ENCODE peak calls at places on chromosomes 2 and 18, in six cellular contexts. C is endodermal cell, W is Karpas-422, Q is DND-41, J is mammary epithelial cell, X is HCT116. B is an unnamed sample.

GRCh38 chr2:158189526-158189925 is 87.8 kb downstream of the UPP2 start:
- DNase-seq in C (no peak), W (no peak), Q (no peak), J (no peak), X (no peak), B (no peak)

GRCh38 chr2:6343076-6343475 is 522.6 kb downstream of the CMPK2 start:
- DNase-seq in C (no peak), W (peak), Q (no peak), J (no peak), X (no peak), B (no peak)

GRCh38 chr2:23625726-23626125 is 240.7 kb downstream of the KLHL29 start:
- DNase-seq in C (no peak), W (no peak), Q (no peak), J (no peak), X (no peak), B (no peak)

GRCh38 chr18:25097119-25098114 is 254.5 kb downstream of the ZNF521 start:
- DNase-seq in C (no peak), W (no peak), Q (no peak), J (no peak), X (no peak), B (no peak)

GRCh38 chr18:58997811-58998337 is 133.2 kb downstream of the ZNF532 start:
- DNase-seq in C (no peak), W (no peak), Q (no peak), J (peak), X (no peak), B (no peak)

GRCh38 chr2:152710713-152711112 is 6.5 kb downstream of the PRPF40A start:
- DNase-seq in C (no peak), W (no peak), Q (no peak), J (no peak), X (no peak), B (no peak)

GRCh38 chr2:29224693-29225551 is 109.7 kb downstream of the CLIP4 start:
- DNase-seq in C (no peak), W (no peak), Q (no peak), J (no peak), X (no peak), B (no peak)

GRCh38 chr2:147442766-147443165 is 402.1 kb upstream of the ACVR2A start:
- DNase-seq in C (no peak), W (no peak), Q (no peak), J (no peak), X (no peak), B (no peak)

GRCh38 chr2:239537633-239538356 is 137.0 kb upstream of the HDAC4 start:
- DNase-seq in C (no peak), W (no peak), Q (no peak), J (no peak), X (no peak), B (no peak)

GRCh38 chr2:23757686-23758433 is 169.1 kb downstream of the ATAD2B start:
- DNase-seq in C (no peak), W (no peak), Q (no peak), J (peak), X (peak), B (peak)

GRCh38 chr2:234406085-234406484 is 90.8 kb downstream of the ARL4C start:
- DNase-seq in C (no peak), W (no peak), Q (no peak), J (no peak), X (no peak), B (no peak)

GRCh38 chr2:238853724-238854123 is 5.8 kb downstream of the TWIST2 start:
- DNase-seq in C (no peak), W (no peak), Q (no peak), J (no peak), X (no peak), B (no peak)

GRCh38 chr2:240435457-240435954 is at the start of gene GPC1:
- DNase-seq in C (peak), W (peak), Q (no peak), J (peak), X (peak), B (peak)

GRCh38 chr2:176584333-176584732 is 315.1 kb downstream of the MTX2 start:
- DNase-seq in C (no peak), W (no peak), Q (no peak), J (peak), X (no peak), B (no peak)

GRCh38 chr2:139946690-139947089 is 1166.5 kb upstream of the NXPH2 start:
- DNase-seq in C (peak), W (no peak), Q (no peak), J (no peak), X (peak), B (no peak)

GRCh38 chr2:178514664-178515063 is 34.4 kb downstream of the PLEKHA3 start:
- DNase-seq in C (no peak), W (no peak), Q (no peak), J (peak), X (no peak), B (no peak)

GRCh38 chr2:8692783-8693768 is 11.2 kb downstream of the ID2 start:
- DNase-seq in C (peak), W (peak), Q (no peak), J (peak), X (no peak), B (no peak)

GRCh38 chr2:5057895-5058294 is 634.3 kb upstream of the SOX11 start:
- DNase-seq in C (no peak), W (no peak), Q (no peak), J (no peak), X (no peak), B (no peak)

GRCh38 chr2:218294430-218294999 is 2.2 kb upstream of the TMBIM1 start:
- DNase-seq in C (no peak), W (no peak), Q (no peak), J (no peak), X (no peak), B (peak)
- H3K27ac ChIP-seq in C (no peak), W (no peak), Q (no peak), J (peak), X (no peak), B (peak)

GRCh38 chr2:241733391-241734207 is 831 bp upstream of the D2HGDH start:
- DNase-seq in C (no peak), W (peak), Q (no peak), J (peak), X (no peak), B (peak)
- H3K9ac ChIP-seq in C (no peak), W (peak), Q (peak), J (no peak), X (peak), B (no peak)

GRCh38 chr2:196277002-196277401 is 105.6 kb upstream of the STK17B start:
- DNase-seq in C (no peak), W (peak), Q (no peak), J (peak), X (no peak), B (no peak)

GRCh38 chr2:196275646-196276352 is 104.4 kb upstream of the STK17B start:
- DNase-seq in C (no peak), W (peak), Q (peak), J (no peak), X (no peak), B (peak)

GRCh38 chr2:196271786-196272185 is 100.4 kb upstream of the STK17B start:
- DNase-seq in C (no peak), W (no peak), Q (no peak), J (no peak), X (no peak), B (no peak)

GRCh38 chr2:196276421-196276820 is 105.0 kb upstream of the STK17B start:
- DNase-seq in C (no peak), W (peak), Q (no peak), J (no peak), X (no peak), B (no peak)

GRCh38 chr2:196274387-196274809 is 103.0 kb upstream of the STK17B start:
- DNase-seq in C (no peak), W (peak), Q (peak), J (peak), X (no peak), B (no peak)
- H3K27ac ChIP-seq in C (no peak), W (peak), Q (peak), J (no peak), X (no peak), B (no peak)

GRCh38 chr2:10720983-10721343 is 467 bp upstream of the ATP6V1C2 start:
- DNase-seq in C (peak), W (no peak), Q (no peak), J (no peak), X (no peak), B (no peak)
- H3K9ac ChIP-seq in C (no peak), W (no peak), Q (no peak), J (no peak), X (no peak), B (no peak)

DNA sequence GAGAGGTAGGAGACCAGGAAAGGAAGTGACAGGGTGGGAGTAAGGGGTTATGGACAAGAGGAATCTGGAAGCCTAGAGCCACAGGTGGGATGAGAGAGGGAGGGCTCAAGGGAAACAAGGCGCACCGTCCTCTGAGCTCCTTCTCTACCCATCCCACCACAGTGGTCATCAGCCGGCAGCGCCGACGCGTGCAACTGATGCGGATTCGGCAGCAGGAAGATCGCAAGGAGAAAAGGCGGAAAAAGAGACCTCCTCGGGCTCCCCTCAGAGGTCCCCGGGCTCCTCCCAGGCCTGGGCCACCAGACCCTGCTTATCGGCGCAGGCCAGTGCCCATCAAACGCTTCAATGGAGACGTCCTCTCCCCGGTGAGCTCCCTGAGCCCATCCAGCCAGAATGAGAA is 5.2 kb downstream of the TMEM198 start:
- DNase-seq in C (no peak), W (no peak), Q (no peak), J (no peak), X (no peak), B (no peak)
- H3K27ac ChIP-seq in C (no peak), W (no peak), Q (no peak), J (no peak), X (no peak), B (no peak)

GRCh38 chr18:35603528-35603927 is 22.0 kb downstream of the GALNT1 start:
- DNase-seq in C (no peak), W (no peak), Q (no peak), J (no peak), X (no peak), B (no peak)
- H3K9ac ChIP-seq in C (no peak), W (no peak), Q (no peak), J (no peak), X (no peak), B (no peak)

DNA sequence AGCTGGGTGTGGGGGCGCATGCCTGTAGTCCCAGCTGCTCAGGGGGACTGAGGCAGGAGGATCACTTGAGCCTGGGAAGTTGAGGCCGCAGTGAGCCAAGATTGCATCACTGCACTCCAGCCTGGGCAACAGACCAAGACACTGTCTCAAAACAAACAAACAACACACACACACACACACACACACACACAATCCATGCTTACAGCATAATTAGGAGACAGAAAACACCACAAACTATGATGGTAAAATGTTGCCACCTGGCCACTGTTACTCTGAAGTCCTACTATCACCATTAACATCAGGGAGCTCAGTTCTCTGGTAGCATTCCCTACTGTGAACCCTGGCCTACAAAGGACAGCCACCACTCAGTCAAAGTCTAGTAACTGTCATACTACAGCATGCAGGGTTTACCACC is 18.3 kb downstream of the DNPEP start:
- DNase-seq in C (no peak), W (no peak), Q (no peak), J (peak), X (no peak), B (peak)
- H3K27ac ChIP-seq in C (no peak), W (no peak), Q (no peak), J (no peak), X (no peak), B (peak)

GRCh38 chr2:54628418-54628817 is 95.0 kb upstream of the EML6 start:
- DNase-seq in C (no peak), W (no peak), Q (no peak), J (no peak), X (no peak), B (no peak)
- H3K9ac ChIP-seq in C (no peak), W (no peak), Q (no peak), J (no peak), X (no peak), B (no peak)

GRCh38 chr2:26076001-26076587 is 42.2 kb downstream of the RAB10 start:
- DNase-seq in C (no peak), W (no peak), Q (no peak), J (no peak), X (no peak), B (no peak)

GRCh38 chr2:26073830-26074229 is 39.9 kb downstream of the RAB10 start:
- DNase-seq in C (no peak), W (no peak), Q (no peak), J (no peak), X (no peak), B (no peak)

GRCh38 chr2:26072925-26073768 is 39.3 kb downstream of the RAB10 start:
- DNase-seq in C (peak), W (no peak), Q (no peak), J (no peak), X (no peak), B (no peak)

GRCh38 chr2:26077291-26077690 is 43.4 kb downstream of the RAB10 start:
- DNase-seq in C (no peak), W (no peak), Q (no peak), J (no peak), X (no peak), B (no peak)

DNA sequence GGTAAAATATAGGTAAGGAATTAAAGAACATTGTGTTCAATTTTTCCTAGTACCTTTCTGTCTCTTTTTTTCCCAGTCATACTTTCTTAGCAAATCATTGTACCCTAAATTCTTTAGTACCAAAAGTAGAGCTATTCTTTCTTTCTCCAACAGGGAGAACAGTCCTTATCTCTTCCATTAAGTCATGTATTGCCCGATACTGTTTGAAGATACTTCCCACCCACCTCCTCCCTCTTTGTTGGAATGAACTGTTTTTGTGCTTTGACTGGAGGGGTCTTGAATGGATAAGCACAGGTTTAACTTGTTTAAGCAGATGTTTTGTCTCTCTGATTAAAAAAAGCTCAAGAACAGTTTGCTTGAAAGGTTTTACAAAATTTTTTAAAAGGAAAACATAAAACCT is 41.3 kb downstream of the RAB10 start:
- DNase-seq in C (no peak), W (no peak), Q (no peak), J (no peak), X (no peak), B (no peak)
- H3K27ac ChIP-seq in C (no peak), W (no peak), Q (no peak), J (no peak), X (no peak), B (no peak)